ENCODE peak calls at places on chromosome 15, in seven cellular contexts. G, S, M, Y, U, X and Q are unnamed samples.

GRCh38 chr15:31259562-31260252 is 66.9 kb upstream of the KLF13 start:
- DNase-seq in G (no peak), S (no peak), M (no peak), Y (no peak), U (no peak), X (no peak), Q (no peak)

GRCh38 chr15:42845581-42845980 is 75.0 kb downstream of the TTBK2 start:
- DNase-seq in G (peak), S (no peak), M (no peak), Y (no peak), U (no peak), X (no peak), Q (no peak)

GRCh38 chr15:38195191-38195901 is 57.3 kb upstream of the SPRED1 start:
- DNase-seq in G (no peak), S (no peak), M (no peak), Y (no peak), U (no peak), X (no peak), Q (no peak)

GRCh38 chr15:58504674-58505234 is 73.0 kb downstream of the LIPC start:
- DNase-seq in G (no peak), S (no peak), M (no peak), Y (no peak), U (peak), X (no peak), Q (no peak)

GRCh38 chr15:73679180-73679579 is 5.0 kb upstream of the CD276 start:
- DNase-seq in G (no peak), S (no peak), M (no peak), Y (no peak), U (no peak), X (no peak), Q (no peak)

GRCh38 chr15:75089781-75090734 is 66.7 kb downstream of the PPCDC start:
- DNase-seq in G (no peak), S (no peak), M (peak), Y (no peak), U (no peak), X (no peak), Q (no peak)

GRCh38 chr15:45473068-45473467 is 49.5 kb downstream of the SLC30A4 start:
- DNase-seq in G (no peak), S (no peak), M (no peak), Y (no peak), U (no peak), X (no peak), Q (no peak)

GRCh38 chr15:39878401-39878775 is 41.7 kb downstream of the GPR176 start:
- DNase-seq in G (no peak), S (no peak), M (no peak), Y (no peak), U (no peak), X (no peak), Q (no peak)

GRCh38 chr15:39934415-39935044 is 615 bp downstream of the EIF2AK4 start:
- DNase-seq in G (peak), S (peak), M (no peak), Y (no peak), U (no peak), X (no peak), Q (no peak)

DNA sequence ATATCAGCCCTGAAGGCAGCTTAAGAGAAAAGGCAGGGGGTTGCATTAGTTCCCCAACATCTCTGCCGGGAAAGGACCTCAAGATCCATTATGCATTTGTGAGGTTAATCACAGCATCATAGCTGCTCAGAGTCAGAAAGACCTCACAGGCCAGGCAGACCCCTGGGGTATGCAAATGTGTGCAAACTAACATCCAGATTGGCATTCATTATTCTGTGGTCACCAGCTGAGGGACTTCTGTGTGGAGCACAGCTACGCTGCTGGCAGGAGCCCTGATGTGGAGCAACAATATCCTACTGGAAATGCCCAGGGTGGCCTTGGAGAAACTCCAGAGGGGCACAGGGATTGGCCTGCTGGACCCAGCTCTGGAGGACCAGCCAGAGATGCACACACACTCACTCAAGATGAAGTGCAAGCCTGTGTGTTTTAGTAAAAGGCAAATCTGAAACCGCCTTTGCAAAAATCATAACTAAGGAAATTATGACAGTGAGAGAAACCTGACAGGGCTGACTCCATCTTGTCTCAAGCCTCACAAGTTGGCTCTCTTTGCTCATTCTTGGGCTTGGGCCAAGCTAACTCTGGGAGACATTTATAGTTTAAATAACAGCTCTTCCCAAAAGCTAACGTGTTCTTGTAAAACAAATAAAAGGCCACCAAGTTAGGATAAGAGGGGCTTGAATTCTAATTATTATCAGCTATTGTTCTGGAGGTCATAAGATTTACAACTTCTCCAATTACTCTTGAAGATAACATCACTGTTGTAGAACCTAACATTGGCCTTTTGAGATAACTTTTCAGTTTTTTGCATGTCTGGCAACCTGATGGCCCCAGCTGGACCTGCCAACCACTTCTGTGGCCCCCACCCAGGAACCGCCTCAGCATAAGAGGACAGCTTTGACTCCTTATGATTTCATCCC is 257.1 kb downstream of the UACA start:
- DNase-seq in G (no peak), S (no peak), M (no peak), Y (no peak), U (no peak), X (no peak), Q (no peak)
- TF ChIP-seq POLR2AphosphoS5 in G (no peak), S (no peak), M (no peak), Y (no peak), U (no peak), X (no peak), Q (no peak)

GRCh38 chr15:80093854-80094418 is 34.5 kb downstream of the ZFAND6 start:
- DNase-seq in G (no peak), S (peak), M (peak), Y (no peak), U (no peak), X (no peak), Q (no peak)

GRCh38 chr15:80090041-80090440 is 30.6 kb downstream of the ZFAND6 start:
- DNase-seq in G (no peak), S (no peak), M (no peak), Y (no peak), U (no peak), X (no peak), Q (no peak)

GRCh38 chr15:80087104-80087503 is 27.6 kb downstream of the ZFAND6 start:
- DNase-seq in G (no peak), S (no peak), M (no peak), Y (no peak), U (no peak), X (no peak), Q (no peak)

GRCh38 chr15:80095511-80095910 is 36.0 kb downstream of the ZFAND6 start:
- DNase-seq in G (no peak), S (no peak), M (no peak), Y (no peak), U (no peak), X (no peak), Q (no peak)

DNA sequence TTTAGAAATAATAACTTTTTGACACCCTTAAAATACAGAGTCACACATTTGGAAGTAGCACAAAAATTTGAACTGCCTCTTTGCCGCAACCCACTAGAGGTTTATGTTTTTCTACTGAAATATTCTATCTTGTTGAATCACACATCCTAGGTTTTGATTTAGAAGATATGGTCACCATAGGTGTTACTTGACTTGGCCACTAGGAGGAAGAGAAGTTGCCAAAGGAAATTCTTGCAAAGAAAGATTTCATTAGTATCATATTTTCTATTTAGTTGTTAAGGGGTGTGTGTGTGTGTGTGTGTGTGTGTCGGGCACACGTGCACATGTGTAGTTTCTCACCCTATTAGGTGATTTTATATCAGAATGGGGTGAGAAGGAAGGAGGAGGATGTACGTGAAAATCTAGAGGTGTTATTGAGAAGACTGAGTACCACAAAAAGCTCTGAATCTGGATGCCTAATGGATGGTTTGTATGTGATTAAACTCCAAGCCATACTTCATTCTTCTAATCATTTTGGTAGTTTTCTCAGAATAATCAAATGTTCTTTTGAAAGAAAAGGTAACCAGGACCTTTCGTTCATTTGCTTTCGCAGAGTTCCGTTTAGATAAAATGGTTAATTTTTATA is 31.5 kb downstream of the ZFAND6 start:
- DNase-seq in G (no peak), S (no peak), M (no peak), Y (no peak), U (no peak), X (no peak), Q (no peak)
- TF ChIP-seq TAF1 in G (no peak), S (no peak), M (no peak), Y (no peak), U (no peak), X (no peak), Q (no peak)

GRCh38 chr15:101579766-101580165 is 72.4 kb downstream of the TM2D3 start:
- DNase-seq in G (no peak), S (no peak), M (no peak), Y (no peak), U (no peak), X (no peak), Q (no peak)

GRCh38 chr15:101578443-101578894 is 73.7 kb downstream of the TM2D3 start:
- DNase-seq in G (peak), S (peak), M (peak), Y (no peak), U (no peak), X (no peak), Q (no peak)

GRCh38 chr15:101583284-101583683 is 68.9 kb downstream of the TM2D3 start:
- DNase-seq in G (no peak), S (no peak), M (no peak), Y (no peak), U (no peak), X (no peak), Q (no peak)
- TF ChIP-seq POLR2AphosphoS5 in G (no peak), S (no peak), M (no peak), Y (no peak), U (no peak), X (no peak), Q (no peak)

DNA sequence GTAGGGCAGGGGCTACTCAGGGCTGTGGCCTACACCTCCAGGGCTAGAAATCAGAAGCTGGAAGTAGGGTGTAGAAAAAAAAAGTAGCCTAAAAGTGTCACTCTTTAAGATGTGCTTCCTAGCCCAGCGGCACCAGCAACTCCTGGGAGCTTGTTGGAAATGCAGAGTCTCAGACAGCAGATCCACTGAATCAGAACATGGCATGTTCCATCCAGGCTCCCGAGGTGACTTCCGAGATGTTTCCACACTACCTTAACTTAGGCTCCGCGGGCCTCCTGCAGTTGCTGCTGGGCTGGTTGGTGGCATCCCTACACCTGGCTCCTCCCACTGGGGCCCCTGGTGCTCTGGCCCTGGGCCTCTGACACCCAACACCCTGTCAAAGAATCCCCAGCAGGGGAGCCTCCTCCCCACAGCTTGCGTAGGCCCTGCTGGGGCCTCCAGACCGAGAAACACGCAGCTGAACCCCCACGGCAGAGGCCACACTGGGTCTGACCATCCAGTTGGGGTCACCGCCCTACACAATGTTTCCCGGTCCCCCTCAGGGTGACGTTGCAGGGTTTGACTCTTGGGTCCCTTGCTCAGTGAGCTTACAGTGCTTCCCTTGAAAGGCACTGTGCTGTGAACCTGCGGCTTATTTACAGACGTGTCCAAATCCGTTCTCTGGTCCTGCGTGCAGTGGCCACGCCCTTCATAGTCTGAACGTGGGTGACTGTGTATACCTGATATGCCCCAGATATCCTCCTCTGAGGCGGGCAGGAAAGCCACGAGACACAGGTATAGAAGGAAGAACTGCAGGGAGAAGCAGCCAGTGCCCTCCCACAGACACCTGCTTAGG is 46.5 kb downstream of the FAM174B start:
- DNase-seq in G (no peak), S (no peak), M (no peak), Y (no peak), U (no peak), X (no peak), Q (no peak)
- TF ChIP-seq TAF1 in G (no peak), S (no peak), M (no peak), Y (no peak), U (no peak), X (no peak), Q (no peak)

DNA sequence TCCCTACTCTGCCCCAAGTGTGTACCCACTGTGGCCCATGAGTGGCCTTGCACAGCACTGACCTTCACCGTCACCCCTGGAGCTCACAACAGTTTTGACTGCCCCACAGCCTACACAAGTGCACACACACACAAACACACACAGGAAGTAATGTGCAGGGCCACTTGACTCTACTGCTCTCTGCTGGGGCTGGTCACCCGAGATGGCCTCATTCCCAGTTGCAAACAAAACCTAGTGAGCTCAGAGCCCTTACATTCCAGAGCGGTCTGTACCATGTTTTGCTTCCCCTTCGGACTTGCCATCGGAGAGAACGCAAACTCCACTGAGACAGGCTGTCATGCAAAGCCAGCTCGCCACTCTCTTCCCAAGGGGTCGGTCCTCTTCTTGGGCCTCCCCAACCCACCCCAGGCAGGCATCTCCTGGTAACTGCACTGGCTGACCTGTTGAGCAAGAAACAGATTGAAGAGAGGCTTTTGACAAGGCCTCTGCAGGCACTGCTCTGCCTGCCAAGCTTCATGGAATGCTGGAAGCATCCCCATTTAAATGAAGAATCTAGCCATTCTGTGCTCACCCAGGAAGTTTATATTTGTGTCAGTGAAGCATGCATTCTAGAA is 232.0 kb upstream of the IGF1R start:
- DNase-seq in G (no peak), S (no peak), M (no peak), Y (no peak), U (no peak), X (no peak), Q (no peak)
- TF ChIP-seq POLR2AphosphoS5 in G (no peak), S (no peak), M (no peak), Y (no peak), U (no peak), X (no peak), Q (no peak)

GRCh38 chr15:62889734-62890505 is 152.6 kb upstream of the TPM1 start:
- DNase-seq in G (no peak), S (no peak), M (no peak), Y (no peak), U (no peak), X (no peak), Q (no peak)
- TF ChIP-seq TAF1 in G (no peak), S (no peak), M (no peak), Y (no peak), U (no peak), X (no peak), Q (no peak)

DNA sequence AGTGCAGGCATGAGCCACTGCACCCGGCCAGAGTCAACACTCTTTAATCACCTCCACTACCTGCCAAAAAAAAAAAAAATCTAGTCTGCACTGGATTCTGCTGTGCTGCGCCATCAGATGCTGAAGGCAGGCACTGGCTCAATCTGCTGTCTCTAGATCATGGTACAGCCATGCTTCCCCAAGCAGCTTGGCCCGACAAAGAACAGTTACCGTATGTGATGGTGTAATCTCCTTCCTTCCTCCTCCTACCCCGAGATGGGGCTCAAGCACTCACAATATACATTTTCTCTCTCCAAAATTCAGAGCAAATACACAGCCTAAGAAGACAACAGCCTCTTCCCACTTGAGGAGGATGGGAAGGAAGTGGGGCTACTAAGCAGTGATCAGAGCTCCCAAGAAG is 45.1 kb downstream of the DAPK2 start:
- DNase-seq in G (no peak), S (no peak), M (no peak), Y (no peak), U (no peak), X (no peak), Q (no peak)
- TF ChIP-seq POLR2AphosphoS5 in G (no peak), S (no peak), M (no peak), Y (no peak), U (no peak), X (no peak), Q (no peak)

GRCh38 chr15:90000175-90000923 is 775 bp upstream of the ZNF710 start:
- DNase-seq in G (no peak), S (peak), M (peak), Y (no peak), U (no peak), X (peak), Q (peak)
- TF ChIP-seq TAF1 in G (no peak), S (no peak), M (no peak), Y (peak), U (no peak), X (no peak), Q (no peak)

DNA sequence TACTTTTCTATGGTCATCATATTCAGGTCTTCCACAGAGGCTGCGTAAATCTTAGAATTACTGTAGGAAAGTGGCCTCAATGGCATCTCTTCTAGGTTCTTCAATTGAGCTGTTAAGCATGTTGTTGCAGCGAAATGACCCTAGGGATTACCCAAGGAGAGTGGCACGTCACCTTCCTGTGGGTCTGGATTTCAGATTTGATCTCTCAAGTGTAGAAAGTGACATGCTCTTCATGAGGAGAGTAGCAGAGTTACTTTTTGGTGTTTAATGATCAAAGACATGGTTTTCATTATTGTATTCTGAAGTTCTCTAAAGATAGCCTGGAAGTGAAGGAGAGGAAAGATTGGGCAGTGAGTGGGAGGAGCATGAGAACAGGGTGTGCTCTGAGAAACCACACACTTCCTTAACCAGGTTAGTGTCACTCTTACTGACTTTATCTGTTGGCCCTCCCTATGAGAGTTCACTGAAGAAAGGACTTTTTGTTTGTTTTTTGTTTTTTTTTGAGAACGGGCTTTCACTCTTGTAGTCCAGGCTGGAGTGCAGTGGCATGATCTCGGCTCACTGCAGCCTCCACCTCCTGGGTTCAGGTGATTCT is 153.6 kb downstream of the AKAP13 start:
- DNase-seq in G (no peak), S (no peak), M (no peak), Y (no peak), U (no peak), X (no peak), Q (no peak)
- TF ChIP-seq POLR2AphosphoS5 in G (no peak), S (no peak), M (no peak), Y (no peak), U (no peak), X (no peak), Q (no peak)